ENCODE peak calls at places on chromosomes 3 and 15, in six cellular contexts. L is HepG2, N is K562, X is H1, E is GM12878, F is GM12891. I is an unnamed sample.

GRCh38 chr3:129699635-129700034 is 93.2 kb upstream of the PLXND1 start:
- DNase-seq in L (no peak), N (no peak), X (no peak), E (no peak), F (no peak), I (no peak)

GRCh38 chr15:89760303-89761008 is 9.4 kb upstream of the MESP1 start:
- DNase-seq in L (peak; percentile 61), N (peak; percentile 87), X (peak; percentile 53), E (no peak), F (peak; percentile 82), I (peak; percentile 79)

GRCh38 chr3:60743631-60744164 is 507.6 kb downstream of the FHIT start:
- DNase-seq in L (peak; percentile 21), N (no peak), X (no peak), E (no peak), F (peak; percentile 1), I (no peak)

GRCh38 chr15:52790941-52791751 is 1.0 kb upstream of the ONECUT1 start:
- DNase-seq in L (no peak), N (no peak), X (no peak), E (no peak), F (no peak), I (no peak)

GRCh38 chr3:70277304-70277703 is 35.1 kb downstream of the MDFIC2 start:
- DNase-seq in L (no peak), N (no peak), X (no peak), E (no peak), F (no peak), I (no peak)

GRCh38 chr15:31487811-31488436 is 161.3 kb downstream of the KLF13 start:
- DNase-seq in L (no peak), N (no peak), X (no peak), E (peak; percentile 61), F (no peak), I (peak; percentile 49)

GRCh38 chr3:58414538-58415197 is 19.0 kb downstream of the PDHB start:
- DNase-seq in L (peak; percentile 38), N (peak; percentile 34), X (no peak), E (no peak), F (no peak), I (no peak)

GRCh38 chr3:3110299-3110630 is at the start of gene IL5RA:
- DNase-seq in L (no peak), N (peak; percentile 32), X (no peak), E (no peak), F (no peak), I (no peak)

GRCh38 chr3:1091276-1091675 is 1.5 kb upstream of the CNTN6 start:
- DNase-seq in L (no peak), N (no peak), X (no peak), E (no peak), F (no peak), I (no peak)

GRCh38 chr3:112303811-112304325 is 9.9 kb upstream of the SLC9C1 start:
- DNase-seq in L (no peak), N (no peak), X (no peak), E (no peak), F (no peak), I (no peak)

GRCh38 chr15:33150516-33150915 is 44.0 kb downstream of the FMN1 start:
- DNase-seq in L (no peak), N (no peak), X (no peak), E (no peak), F (no peak), I (no peak)

GRCh38 chr3:194296448-194296831 is 54.7 kb downstream of the CPN2 start:
- DNase-seq in L (peak; percentile 42), N (no peak), X (no peak), E (no peak), F (no peak), I (no peak)

GRCh38 chr3:110138966-110139555 is 801.7 kb upstream of the DPPA4 start:
- DNase-seq in L (no peak), N (no peak), X (no peak), E (no peak), F (no peak), I (no peak)

GRCh38 chr15:62711691-62712454 is 330.7 kb upstream of the TPM1 start:
- DNase-seq in L (no peak), N (no peak), X (no peak), E (peak; percentile 1), F (no peak), I (no peak)

GRCh38 chr15:26838742-26839460 is 28.0 kb upstream of the GABRA5 start:
- DNase-seq in L (no peak), N (peak; percentile 68), X (peak; percentile 36), E (no peak), F (peak; percentile 27), I (no peak)

GRCh38 chr15:60119101-60119500 is 115.0 kb downstream of the FOXB1 start:
- DNase-seq in L (no peak), N (no peak), X (no peak), E (no peak), F (no peak), I (no peak)

GRCh38 chr3:57168151-57168550 is 3.0 kb upstream of the IL17RD start:
- DNase-seq in L (no peak), N (no peak), X (no peak), E (no peak), F (no peak), I (no peak)

GRCh38 chr15:80906159-80906775 is 83.4 kb downstream of the MESD start:
- DNase-seq in L (peak; percentile 44), N (no peak), X (no peak), E (no peak), F (no peak), I (no peak)

GRCh38 chr15:77013786-77014136 is 18.8 kb downstream of the PSTPIP1 start:
- DNase-seq in L (no peak), N (no peak), X (no peak), E (no peak), F (peak; percentile 87), I (peak; percentile 73)

GRCh38 chr15:64460737-64461576 is 579 bp downstream of the ZNF609 start:
- DNase-seq in L (peak; percentile 66), N (peak; percentile 66), X (no peak), E (no peak), F (peak; percentile 42), I (peak; percentile 48)

GRCh38 chr3:29937185-29937584 is 656.3 kb downstream of the RBMS3 start:
- DNase-seq in L (no peak), N (no peak), X (no peak), E (no peak), F (no peak), I (no peak)

GRCh38 chr3:157353657-157354056 is 83.0 kb upstream of the PTX3 start:
- DNase-seq in L (no peak), N (no peak), X (no peak), E (no peak), F (no peak), I (no peak)

GRCh38 chr3:71330505-71330904 is 253.0 kb downstream of the FOXP1 start:
- DNase-seq in L (no peak), N (no peak), X (no peak), E (no peak), F (no peak), I (no peak)

GRCh38 chr3:71130516-71131384 is 452.8 kb downstream of the FOXP1 start:
- DNase-seq in L (peak; percentile 35), N (peak; percentile 47), X (no peak), E (no peak), F (no peak), I (no peak)

GRCh38 chr3:8497582-8497981 is 4.0 kb upstream of the LMCD1 start:
- DNase-seq in L (peak; percentile 75), N (no peak), X (no peak), E (no peak), F (no peak), I (no peak)

GRCh38 chr3:9955067-9955502 is 2.9 kb upstream of the PRRT3 start:
- DNase-seq in L (peak; percentile 65), N (peak; percentile 65), X (no peak), E (no peak), F (no peak), I (no peak)

GRCh38 chr3:144034715-144035114 is 63.1 kb downstream of the DIPK2A start:
- DNase-seq in L (no peak), N (no peak), X (no peak), E (no peak), F (no peak), I (no peak)

GRCh38 chr3:71543371-71544016 is 40.0 kb downstream of the FOXP1 start:
- DNase-seq in L (no peak), N (no peak), X (no peak), E (no peak), F (no peak), I (no peak)

GRCh38 chr15:71079208-71080044 is 35.8 kb upstream of the THSD4 start:
- DNase-seq in L (no peak), N (no peak), X (no peak), E (no peak), F (no peak), I (no peak)

GRCh38 chr3:53794597-53794996 is 51.6 kb downstream of the CHDH start:
- DNase-seq in L (no peak), N (no peak), X (no peak), E (no peak), F (no peak), I (no peak)

GRCh38 chr3:32220006-32220405 is 18.5 kb upstream of the CMTM8 start:
- DNase-seq in L (no peak), N (no peak), X (no peak), E (no peak), F (no peak), I (no peak)

GRCh38 chr3:27696906-27697305 is 25.2 kb downstream of the EOMES start:
- DNase-seq in L (no peak), N (no peak), X (no peak), E (no peak), F (no peak), I (no peak)

GRCh38 chr15:88605507-88606436 is 15.4 kb upstream of the AEN start:
- DNase-seq in L (no peak), N (peak; percentile 64), X (no peak), E (no peak), F (no peak), I (no peak)

GRCh38 chr3:15983232-15983631 is 185.5 kb upstream of the ANKRD28 start:
- DNase-seq in L (no peak), N (no peak), X (no peak), E (no peak), F (no peak), I (no peak)
- TF ChIP-seq TAF1 in L (no peak), N (no peak), X (no peak), E (no peak), F (no peak), I (no peak)

GRCh38 chr15:67143646-67144045 is 78.2 kb downstream of the SMAD3 start:
- DNase-seq in L (no peak), N (no peak), X (no peak), E (no peak), F (no peak), I (no peak)
- TF ChIP-seq POLR2AphosphoS5 in L (no peak), N (no peak), X (no peak), E (no peak), F (no peak), I (no peak)

GRCh38 chr3:49673715-49674490 is at the start of gene APEH:
- DNase-seq in L (peak; percentile 96), N (peak; percentile 96), X (peak; percentile 88), E (peak; percentile 95), F (peak; percentile 98), I (peak; percentile 98)
- TF ChIP-seq POLR2A in L (no peak), N (peak; percentile 80), X (no peak), E (peak; percentile 90), F (peak; percentile 31), I (peak; percentile 66)

DNA sequence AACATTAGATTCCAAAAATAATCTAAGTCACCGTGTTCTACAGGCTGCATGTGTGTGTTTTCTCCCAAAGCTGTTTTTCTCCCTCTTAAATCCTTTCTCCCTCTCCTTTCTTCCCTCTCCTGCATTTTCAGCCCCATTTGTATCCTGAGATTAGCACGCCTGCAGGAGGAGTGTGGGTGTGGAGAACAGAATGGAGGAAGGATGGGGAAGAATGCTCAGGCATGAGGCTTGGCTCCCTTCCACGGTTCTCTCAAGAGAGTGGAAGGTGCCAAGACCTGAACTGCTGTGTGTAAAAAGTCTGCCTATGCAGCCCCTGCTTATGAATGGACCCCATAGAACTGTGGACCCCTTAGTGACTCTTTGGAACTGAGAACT is 285.6 kb upstream of the ROPN1 start:
- DNase-seq in L (no peak), N (no peak), X (no peak), E (no peak), F (no peak), I (no peak)
- TF ChIP-seq TAF1 in L (no peak), N (no peak), X (no peak), E (no peak), F (no peak), I (no peak)